ENCODE peak calls at places on chromosome 9, in five cellular contexts. C, L, W, I and H are unnamed samples.

GRCh38 chr9:23483566-23483965 is 342.5 kb downstream of the ELAVL2 start:
- DNase-seq in L (no peak), W (no peak), I (no peak), C (no peak), H (no peak)

GRCh38 chr9:3743901-3744413 is 218.2 kb upstream of the RFX3 start:
- DNase-seq in C (no peak), L (no peak), W (no peak), I (peak; percentile 11), H (no peak)

GRCh38 chr9:34459941-34460340 is 1.3 kb downstream of the DNAI1 start:
- DNase-seq in L (no peak), I (no peak), W (peak; percentile 39), C (no peak), H (no peak)

GRCh38 chr9:19967567-19968459 is 179.0 kb upstream of the SLC24A2 start:
- DNase-seq in L (no peak), C (no peak), W (peak; percentile 46), I (no peak), H (peak; percentile 14)

GRCh38 chr9:114503009-114503408 is 2.3 kb downstream of the WHRN start:
- DNase-seq in C (no peak), I (peak; percentile 53), L (no peak), W (no peak), H (no peak)

GRCh38 chr9:98917691-98918487 is 25.8 kb upstream of the COL15A1 start:
- DNase-seq in W (no peak), C (no peak), L (no peak), I (no peak), H (no peak)

GRCh38 chr9:72477862-72478564 is 43.4 kb upstream of the TMC1 start:
- DNase-seq in W (peak; percentile 83), C (no peak), I (peak; percentile 56), L (peak; percentile 8), H (peak; percentile 89)

GRCh38 chr9:113296796-113297558 is 6.2 kb downstream of the RNF183 start:
- DNase-seq in C (no peak), L (no peak), W (no peak), I (no peak), H (no peak)

GRCh38 chr9:131709741-131710499 is 30.0 kb downstream of the RAPGEF1 start:
- DNase-seq in C (no peak), I (no peak), L (peak; percentile 50), W (peak; percentile 55), H (no peak)

GRCh38 chr9:20835364-20836286 is 151.6 kb downstream of the FOCAD start:
- DNase-seq in L (no peak), W (peak; percentile 31), I (peak; percentile 41), C (no peak), H (peak; percentile 44)

GRCh38 chr9:6230037-6230778 is 14.6 kb downstream of the IL33 start:
- DNase-seq in I (no peak), C (no peak), L (no peak), W (peak; percentile 71), H (peak; percentile 11)

GRCh38 chr9:99101812-99102211 is 3.1 kb upstream of the TGFBR1 start:
- DNase-seq in C (no peak), W (no peak), I (no peak), L (no peak), H (no peak)

GRCh38 chr9:114864471-114864870 is 58.6 kb upstream of the TNFSF15 start:
- DNase-seq in W (peak; percentile 55), C (no peak), L (no peak), I (peak; percentile 51), H (no peak)

GRCh38 chr9:79015951-79016350 is 555.8 kb upstream of the TLE4 start:
- DNase-seq in L (no peak), C (no peak), W (no peak), I (no peak), H (no peak)

GRCh38 chr9:112925058-112925641 is 34.5 kb upstream of the SLC46A2 start:
- DNase-seq in I (peak; percentile 51), C (no peak), L (no peak), W (peak; percentile 55), H (peak; percentile 61)

GRCh38 chr9:113526231-113526746 is 62.8 kb downstream of the RGS3 start:
- DNase-seq in L (no peak), C (no peak), W (no peak), I (no peak), H (no peak)

GRCh38 chr9:121207371-121207940 is 5.8 kb upstream of the RAB14 start:
- DNase-seq in I (no peak), C (no peak), W (no peak), L (no peak), H (no peak)

GRCh38 chr9:93960971-93961841 is 6.1 kb upstream of the BARX1 start:
- DNase-seq in I (no peak), L (no peak), W (no peak), C (no peak), H (no peak)

GRCh38 chr9:97527626-97528528 is 26.4 kb downstream of the TMOD1 start:
- DNase-seq in I (peak; percentile 89), C (no peak), L (no peak), W (no peak), H (peak; percentile 13)

GRCh38 chr9:91146391-91147019 is 215.2 kb downstream of the AUH start:
- DNase-seq in I (no peak), L (no peak), W (no peak), C (no peak), H (no peak)

GRCh38 chr9:123640792-123641222 is 284.8 kb downstream of the CRB2 start:
- DNase-seq in L (peak; percentile 63), I (no peak), C (no peak), W (no peak), H (peak; percentile 78)

GRCh38 chr9:136093331-136093986 is 1.6 kb downstream of the NACC2 start:
- DNase-seq in I (no peak), L (no peak), C (no peak), W (peak; percentile 38), H (peak; percentile 23)

GRCh38 chr9:106130374-106130773 is 436.0 kb downstream of the TMEM38B start:
- DNase-seq in W (no peak), C (no peak), I (no peak), L (no peak), H (no peak)

GRCh38 chr9:99824378-99825157 is 2.9 kb downstream of the NR4A3 start:
- DNase-seq in C (peak; percentile 53), W (peak; percentile 31), L (peak; percentile 68), I (peak; percentile 76), H (peak; percentile 78)

GRCh38 chr9:86176468-86176867 is 77.1 kb upstream of the GOLM1 start:
- DNase-seq in I (peak; percentile 2), W (no peak), L (no peak), C (no peak), H (no peak)

GRCh38 chr9:133141833-133142594 is 21.0 kb upstream of the RALGDS start:
- DNase-seq in L (peak; percentile 82), C (peak; percentile 83), I (no peak), W (no peak), H (no peak)